ENCODE peak calls at places on chromosome 20, in nine cellular contexts. K is LoVo; G is astrocyte of the spinal cord; F is fibroblast of the aortic adventitia; Y is left ventricle myocardium inferior; L is stimulated activated naive CD4-positive, alpha-beta T cell; R is transverse colon; Q is iris pigment epithelial cell; W is pons. T is an unnamed sample.

GRCh38 chr20:36951977-36952738 is 650 bp upstream of the SAMHD1 start:
- DNase-seq in F (no peak), L (no peak), Y (no peak), W (no peak), G (no peak), Q (no peak), R (no peak), K (no peak), T (no peak)

GRCh38 chr20:54134445-54135220 is 39.2 kb downstream of the CYP24A1 start:
- DNase-seq in Y (no peak), F (peak; percentile 47), G (peak; percentile 40), R (no peak), K (peak; percentile 34), Q (peak; percentile 82), W (no peak), L (no peak), T (peak; percentile 84)

GRCh38 chr20:21521596-21522478 is 8.0 kb upstream of the NKX2-2 start:
- DNase-seq in F (no peak), G (no peak), K (no peak), Q (no peak), Y (no peak), R (no peak), W (no peak), L (no peak), T (no peak)

GRCh38 chr20:63056236-63057132 is 49.7 kb upstream of the BHLHE23 start:
- DNase-seq in F (no peak), G (no peak), Y (peak; percentile 16), W (peak; percentile 7), Q (peak; percentile 3), K (no peak), R (peak; percentile 24), L (peak; percentile 42), T (peak; percentile 14)

GRCh38 chr20:36658300-36658699 is 12.3 kb upstream of the SLA2 start:
- DNase-seq in K (no peak), Y (no peak), F (no peak), L (peak; percentile 34), W (no peak), Q (no peak), G (no peak), R (no peak), T (no peak)

GRCh38 chr20:1187605-1188171 is 2.9 kb upstream of the TMEM74B start:
- DNase-seq in Y (no peak), G (no peak), Q (no peak), L (no peak), W (no peak), F (no peak), R (no peak), K (no peak), T (no peak)

GRCh38 chr20:46894579-46894958 is at the start of gene EYA2:
- DNase-seq in L (no peak), K (no peak), W (no peak), Q (peak; percentile 27), R (peak; percentile 16), G (no peak), Y (peak; percentile 15), F (no peak), T (no peak)

GRCh38 chr20:825710-826421 is 7.6 kb upstream of the FAM110A start:
- DNase-seq in K (no peak), Y (no peak), R (peak; percentile 5), G (no peak), L (no peak), Q (no peak), W (no peak), F (no peak), T (peak; percentile 53)

GRCh38 chr20:8144282-8145245 is 12.5 kb downstream of the PLCB1 start:
- DNase-seq in K (peak; percentile 9), Y (no peak), W (no peak), L (no peak), G (peak; percentile 93), R (no peak), Q (peak; percentile 96), F (peak; percentile 85), T (peak; percentile 93)

GRCh38 chr20:32018269-32019155 is 8.3 kb downstream of the CCM2L start:
- DNase-seq in K (peak; percentile 75), L (peak; percentile 40), F (no peak), Y (peak; percentile 58), R (peak; percentile 71), G (no peak), W (no peak), Q (no peak), T (peak; percentile 8)

GRCh38 chr20:51600016-51600420 is 57.5 kb upstream of the NFATC2 start:
- DNase-seq in L (no peak), Q (no peak), K (no peak), W (no peak), F (no peak), R (no peak), Y (no peak), G (no peak), T (no peak)

GRCh38 chr20:33803921-33804337 is 7.2 kb upstream of the CHMP4B start:
- DNase-seq in Y (no peak), R (no peak), G (peak; percentile 77), Q (peak; percentile 82), F (peak; percentile 87), K (no peak), L (no peak), W (no peak), T (peak; percentile 76)

GRCh38 chr20:61722146-61722678 is 343.5 kb downstream of the TAF4 start:
- DNase-seq in L (no peak), R (no peak), Q (no peak), G (no peak), F (no peak), K (no peak), Y (no peak), W (no peak), T (no peak)

GRCh38 chr20:4730782-4731181 is 9.1 kb downstream of the PRND start:
- DNase-seq in F (peak; percentile 26), L (no peak), Q (peak; percentile 15), Y (no peak), R (no peak), G (no peak), W (no peak), K (no peak), T (peak; percentile 27)

GRCh38 chr20:47691632-47692031 is 93.6 kb downstream of the SULF2 start:
- DNase-seq in W (no peak), Y (no peak), L (no peak), Q (peak; percentile 22), G (peak; percentile 65), K (no peak), F (peak; percentile 45), R (no peak), T (no peak)

GRCh38 chr20:61817575-61817974 is 248.1 kb downstream of the TAF4 start:
- DNase-seq in Q (no peak), Y (no peak), K (no peak), L (no peak), R (no peak), W (no peak), F (no peak), G (no peak), T (no peak)

GRCh38 chr20:63319164-63320040 is 26.4 kb downstream of the COL20A1 start:
- DNase-seq in G (no peak), R (no peak), K (no peak), L (no peak), Y (no peak), Q (no peak), F (no peak), W (no peak), T (no peak)

GRCh38 chr20:48708630-48709029 is 119.2 kb downstream of the PREX1 start:
- DNase-seq in L (no peak), K (no peak), Y (no peak), G (no peak), R (no peak), F (no peak), W (no peak), Q (no peak), T (no peak)

GRCh38 chr20:59253779-59254319 is 46.6 kb upstream of the EDN3 start:
- DNase-seq in Q (no peak), Y (no peak), F (no peak), R (peak; percentile 12), K (no peak), L (peak; percentile 26), W (no peak), G (no peak), T (no peak)

GRCh38 chr20:43721429-43722152 is 5.2 kb downstream of the GTSF1L start:
- DNase-seq in R (no peak), L (no peak), Q (no peak), Y (no peak), G (no peak), F (no peak), K (no peak), W (no peak), T (no peak)